ENCODE peak calls at places on chromosomes 13 and 19, in nine cellular contexts. Z is choroid plexus epithelial cell; Y is DND-41; X is fibroblast of lung; I is tibial artery; K is GM12865; P is CD8-positive, alpha-beta T cell; D is astrocyte of the cerebellum; R is GM13977. U is an unnamed sample.

GRCh38 chr19:8340341-8341096 is 2.5 kb downstream of the KANK3 start:
- DNase-seq in Z (no peak), Y (no peak), X (no peak), I (no peak), K (no peak), P (no peak), D (no peak), R (peak), U (no peak)

GRCh38 chr13:79901336-79901735 is 420.4 kb downstream of the NDFIP2 start:
- DNase-seq in Z (peak), Y (no peak), X (peak), I (no peak), K (no peak), P (no peak), D (no peak), R (no peak), U (no peak)

GRCh38 chr19:11887247-11887617 is 350 bp upstream of the ZNF69 start:
- DNase-seq in Z (peak), Y (no peak), X (peak), I (no peak), K (no peak), P (no peak), D (no peak), R (no peak), U (no peak)

GRCh38 chr13:105485061-105485460 is 1050.4 kb downstream of the EFNB2 start:
- DNase-seq in Z (no peak), Y (no peak), X (peak), I (no peak), K (no peak), P (no peak), D (no peak), R (no peak), U (no peak)

GRCh38 chr19:12838182-12838890 is at the start of gene MAST1:
- DNase-seq in Z (no peak), Y (peak), X (no peak), I (no peak), K (peak), P (peak), D (no peak), R (peak), U (peak)

GRCh38 chr19:3365447-3366103 is 808 bp upstream of the NFIC start:
- DNase-seq in Z (peak), Y (no peak), X (peak), I (peak), K (peak), P (no peak), D (no peak), R (no peak), U (no peak)

GRCh38 chr19:4389511-4390016 is 10.8 kb downstream of the SH3GL1 start:
- DNase-seq in Z (no peak), Y (no peak), X (no peak), I (no peak), K (no peak), P (no peak), D (no peak), R (no peak), U (no peak)

GRCh38 chr13:50015263-50015662 is at the start of gene KCNRG:
- DNase-seq in Z (no peak), Y (no peak), X (peak), I (no peak), K (no peak), P (no peak), D (no peak), R (no peak), U (no peak)

GRCh38 chr13:24911135-24911524 is 147.2 kb downstream of the RNF17 start:
- DNase-seq in Z (peak), Y (no peak), X (peak), I (no peak), K (no peak), P (no peak), D (no peak), R (no peak), U (no peak)

GRCh38 chr19:38993271-38993670 is 17.7 kb upstream of the FBXO17 start:
- DNase-seq in Z (peak), Y (no peak), X (peak), I (no peak), K (no peak), P (no peak), D (no peak), R (no peak), U (no peak)

GRCh38 chr19:23908165-23908564 is 6.5 kb upstream of the ZNF726 start:
- DNase-seq in Z (no peak), Y (no peak), X (no peak), I (no peak), K (no peak), P (no peak), D (no peak), R (no peak), U (no peak)

GRCh38 chr19:42220751-42221097 is 612 bp downstream of the ZNF526 start:
- DNase-seq in Z (no peak), Y (no peak), X (no peak), I (no peak), K (no peak), P (no peak), D (no peak), R (no peak), U (no peak)

GRCh38 chr19:6223461-6224307 is 56.1 kb downstream of the MLLT1 start:
- DNase-seq in Z (no peak), Y (no peak), X (no peak), I (no peak), K (no peak), P (no peak), D (no peak), R (no peak), U (no peak)
- TF ChIP-seq CTCF in Z (no peak), Y (no peak), X (no peak), I (no peak), K (no peak), P (no peak), D (peak), R (no peak), U (no peak)

DNA sequence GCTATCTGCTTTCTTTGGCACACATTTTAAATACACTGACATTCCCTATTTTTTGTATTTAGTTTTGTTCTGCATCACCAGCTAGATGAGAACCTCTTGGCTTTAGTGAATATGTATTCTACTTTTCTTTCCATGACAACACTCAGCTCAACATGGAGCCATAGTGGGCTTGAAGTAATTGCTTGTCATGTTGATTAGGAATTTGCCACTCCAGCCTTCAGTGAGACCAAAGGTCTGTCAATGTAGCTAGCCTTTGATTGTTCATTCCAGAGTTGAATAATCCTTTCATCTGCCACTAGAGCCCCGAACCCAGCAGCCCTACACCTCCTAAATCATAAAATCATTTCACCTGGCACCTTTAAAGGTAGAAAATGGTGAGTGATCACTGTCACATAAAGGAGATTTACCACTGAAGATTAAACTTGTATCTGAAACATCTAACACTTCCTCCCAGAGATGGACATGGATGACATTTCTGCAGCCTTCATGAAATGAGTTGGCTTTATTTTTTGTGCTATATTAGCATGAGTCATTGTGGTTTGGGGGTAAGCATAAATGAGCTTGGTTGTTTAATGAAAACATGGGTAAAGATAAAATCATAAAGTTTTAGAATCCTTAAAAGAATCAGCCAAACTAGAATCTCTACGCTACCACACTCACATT is 29.2 kb upstream of the GARRE1 start:
- DNase-seq in Z (peak), Y (no peak), X (peak), I (no peak), K (peak), P (no peak), D (peak), R (no peak), U (no peak)
- TF ChIP-seq CTCF in Z (no peak), Y (no peak), X (no peak), I (no peak), K (no peak), P (no peak), D (no peak), R (no peak), U (no peak)

GRCh38 chr13:112391747-112392146 is 15.6 kb downstream of the SPACA7 start:
- DNase-seq in Z (no peak), Y (no peak), X (no peak), I (no peak), K (no peak), P (no peak), D (no peak), R (no peak), U (no peak)

GRCh38 chr13:112397108-112397507 is 21.0 kb downstream of the SPACA7 start:
- DNase-seq in Z (no peak), Y (no peak), X (no peak), I (no peak), K (no peak), P (no peak), D (no peak), R (no peak), U (no peak)

DNA sequence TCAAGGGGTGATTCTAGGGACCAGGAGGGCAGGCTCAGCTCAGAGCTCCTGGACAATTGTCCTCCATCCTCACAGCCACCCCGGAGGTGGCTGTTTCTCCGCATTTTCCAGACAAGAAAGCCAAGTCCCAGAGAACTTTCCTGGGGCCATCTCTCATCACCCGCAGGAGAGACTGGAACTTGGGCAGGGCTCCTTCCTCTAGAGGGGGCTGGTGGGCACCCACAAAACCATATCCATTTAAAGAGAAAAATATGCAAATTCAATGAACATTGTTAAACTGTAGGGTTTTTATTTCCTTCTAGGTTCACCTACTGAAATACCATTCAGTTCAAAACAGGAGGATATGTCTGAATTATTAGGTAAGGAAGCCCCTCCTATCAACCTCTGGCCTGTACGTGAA is 16.6 kb downstream of the SPACA7 start:
- DNase-seq in Z (no peak), Y (no peak), X (no peak), I (no peak), K (no peak), P (no peak), D (no peak), R (no peak), U (no peak)
- TF ChIP-seq CTCF in Z (no peak), Y (peak), X (no peak), I (no peak), K (no peak), P (no peak), D (no peak), R (no peak), U (peak)

GRCh38 chr19:41161903-41162302 is 31.1 kb upstream of the CYP2S1 start:
- DNase-seq in Z (no peak), Y (no peak), X (no peak), I (no peak), K (no peak), P (no peak), D (no peak), R (no peak), U (no peak)
- TF ChIP-seq CTCF in Z (peak), Y (peak), X (no peak), I (no peak), K (no peak), P (no peak), D (no peak), R (peak), U (peak)

DNA sequence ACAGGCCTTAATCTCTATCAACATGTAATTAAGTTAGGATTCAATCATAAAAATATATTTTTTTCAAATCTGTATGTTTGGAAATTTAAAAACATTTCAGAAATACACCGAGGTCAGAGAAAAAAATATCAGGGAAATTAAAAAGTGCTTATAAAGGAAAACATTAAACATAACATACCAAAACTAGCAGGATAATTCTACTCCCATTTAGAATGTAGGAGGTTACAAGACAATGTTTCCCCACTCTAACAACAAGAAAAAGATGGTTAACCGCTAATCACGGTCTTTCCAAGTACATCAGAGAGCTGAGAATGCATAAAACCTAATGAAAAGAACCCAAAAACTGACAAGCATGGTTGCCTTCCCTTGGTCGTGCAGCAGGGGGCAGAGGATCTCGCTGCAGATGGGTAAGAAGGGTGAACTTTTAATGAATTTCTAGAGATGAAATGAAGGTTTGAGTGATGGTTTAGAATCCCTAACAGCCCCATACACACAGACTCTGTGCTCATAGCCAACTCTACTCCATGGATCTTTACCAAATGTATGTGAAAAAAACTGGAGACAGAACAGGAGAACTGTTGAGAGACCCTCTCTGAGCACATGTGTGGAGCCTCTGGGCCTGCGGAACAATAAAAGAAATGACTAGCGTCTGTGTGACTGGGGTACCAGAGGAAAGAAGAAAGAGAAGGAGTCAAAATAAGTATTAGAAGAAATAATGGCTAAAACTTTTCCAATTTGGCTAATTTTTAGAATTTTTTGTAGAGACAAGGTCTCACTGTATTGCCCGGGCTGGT is 51.3 kb upstream of the LSM14A start:
- DNase-seq in Z (peak), Y (peak), X (peak), I (no peak), K (peak), P (peak), D (peak), R (peak), U (no peak)
- TF ChIP-seq CTCF in Z (peak), Y (peak), X (peak), I (peak), K (peak), P (peak), D (peak), R (peak), U (peak)

DNA sequence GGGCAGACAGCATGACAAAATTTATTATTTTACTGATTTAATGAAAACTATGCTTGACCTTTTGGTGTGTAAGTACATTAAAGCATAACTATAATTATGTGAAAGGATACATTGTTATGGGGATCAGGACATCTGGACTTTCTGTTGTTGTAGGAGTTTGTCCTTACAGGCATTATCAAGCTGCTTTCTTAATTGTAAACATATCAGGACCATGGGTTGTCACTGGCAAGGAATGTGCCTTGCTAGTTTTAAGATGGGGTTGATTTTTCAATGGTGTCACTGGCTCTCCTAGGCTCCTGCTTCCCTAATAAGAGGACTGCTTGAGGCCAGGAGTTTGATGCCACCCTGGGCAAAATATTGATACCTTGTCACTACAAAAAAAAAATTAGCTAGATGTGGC is 32.6 kb downstream of the KBTBD6 start:
- DNase-seq in Z (no peak), Y (no peak), X (no peak), I (no peak), K (no peak), P (no peak), D (no peak), R (no peak), U (no peak)
- TF ChIP-seq CTCF in Z (no peak), Y (no peak), X (no peak), I (no peak), K (no peak), P (no peak), D (no peak), R (no peak), U (no peak)

GRCh38 chr19:40388486-40388885 is 1.5 kb downstream of the HIPK4 start:
- DNase-seq in Z (no peak), Y (no peak), X (no peak), I (no peak), K (no peak), P (no peak), D (no peak), R (no peak), U (no peak)

GRCh38 chr19:40383668-40384248 is 6.2 kb downstream of the HIPK4 start:
- DNase-seq in Z (no peak), Y (no peak), X (no peak), I (no peak), K (no peak), P (no peak), D (no peak), R (no peak), U (no peak)

GRCh38 chr19:40390084-40390742 is at the start of gene HIPK4:
- DNase-seq in Z (no peak), Y (no peak), X (no peak), I (no peak), K (no peak), P (no peak), D (no peak), R (no peak), U (no peak)

GRCh38 chr19:40389404-40390083 is 437 bp downstream of the HIPK4 start:
- DNase-seq in Z (no peak), Y (no peak), X (no peak), I (no peak), K (no peak), P (no peak), D (no peak), R (no peak), U (no peak)

DNA sequence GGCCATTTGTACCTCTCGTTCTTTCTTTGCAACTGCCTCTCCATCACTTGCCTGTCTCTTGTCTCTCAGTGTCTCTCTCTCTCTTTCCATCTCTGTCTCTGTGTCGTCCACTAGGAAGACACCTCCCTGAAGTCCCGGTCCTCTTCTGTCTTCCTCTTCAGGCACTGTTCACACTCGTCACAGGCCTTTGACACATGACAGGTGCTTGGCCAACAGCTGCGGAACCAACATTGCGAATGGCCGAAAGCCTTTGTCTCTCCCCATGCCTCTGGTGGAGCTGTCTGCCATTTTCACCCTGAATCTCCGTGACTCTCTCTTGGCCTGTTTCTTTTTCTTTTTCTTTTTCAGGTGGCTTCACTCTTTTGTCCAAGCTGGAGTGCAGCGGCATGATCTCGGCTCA is 2.8 kb downstream of the HIPK4 start:
- DNase-seq in Z (no peak), Y (no peak), X (no peak), I (no peak), K (no peak), P (no peak), D (no peak), R (no peak), U (no peak)
- TF ChIP-seq CTCF in Z (no peak), Y (no peak), X (no peak), I (no peak), K (no peak), P (no peak), D (no peak), R (no peak), U (no peak)

GRCh38 chr13:40236566-40237168 is 429.8 kb downstream of the FOXO1 start:
- DNase-seq in Z (peak), Y (no peak), X (no peak), I (peak), K (no peak), P (no peak), D (no peak), R (no peak), U (no peak)
- TF ChIP-seq CTCF in Z (no peak), Y (no peak), X (no peak), I (no peak), K (no peak), P (no peak), D (no peak), R (no peak), U (no peak)

U was measured in progenitor cell of endocrine pancreas.